ENCODE peak calls at places on chromosomes 5 and 9, in four cellular contexts. J, L, B and X are unnamed samples.

GRCh38 chr9:95157491-95158151 is 159.9 kb downstream of the FANCC start:
- DNase-seq in J (no peak), B (no peak), L (no peak), X (no peak)

GRCh38 chr5:149404746-149405549 is 25.9 kb upstream of the IL17B start:
- DNase-seq in B (no peak), L (no peak), J (no peak), X (no peak)

GRCh38 chr5:126506079-126506478 is 82.9 kb downstream of the GRAMD2B start:
- DNase-seq in J (no peak), L (no peak), B (no peak), X (no peak)

GRCh38 chr5:12675956-12676355 is 771.7 kb upstream of the CTNND2 start:
- DNase-seq in J (no peak), B (no peak), L (no peak), X (no peak)

GRCh38 chr9:89477395-89477794 is 20.5 kb downstream of the SEMA4D start:
- DNase-seq in J (no peak), L (no peak), B (no peak), X (no peak)

GRCh38 chr5:149423287-149424268 is 44.5 kb upstream of the IL17B start:
- DNase-seq in J (no peak), L (no peak), B (no peak), X (no peak)

GRCh38 chr9:76758476-76758875 is 5.8 kb upstream of the PCA3 start:
- DNase-seq in J (no peak), L (no peak), B (no peak), X (no peak)

GRCh38 chr5:162529886-162530285 is 462.3 kb downstream of the GABRG2 start:
- DNase-seq in L (no peak), B (no peak), J (no peak), X (no peak)

GRCh38 chr5:35598707-35599370 is 18.8 kb upstream of the SPEF2 start:
- DNase-seq in B (no peak), J (no peak), L (no peak), X (no peak)

GRCh38 chr9:15469406-15469805 is 41.4 kb downstream of the PSIP1 start:
- DNase-seq in L (no peak), B (no peak), J (no peak), X (no peak)

GRCh38 chr9:93670208-93671029 is 94.0 kb downstream of the PHF2 start:
- DNase-seq in L (peak; percentile 13), J (peak; percentile 58), B (peak; percentile 17), X (peak; percentile 68)

GRCh38 chr5:174309131-174309845 is 263.8 kb downstream of the NSG2 start:
- DNase-seq in J (no peak), L (no peak), B (no peak), X (peak; percentile 66)

GRCh38 chr9:13732290-13732689 is 452.8 kb upstream of the MPDZ start:
- DNase-seq in J (no peak), B (no peak), L (no peak), X (no peak)

GRCh38 chr5:80516826-80517225 is 28.9 kb downstream of the FAM151B start:
- DNase-seq in J (no peak), L (no peak), B (no peak), X (no peak)

GRCh38 chr9:122394265-122395242 is 23.7 kb downstream of the PTGS1 start:
- DNase-seq in B (no peak), L (no peak), J (peak; percentile 69), X (peak; percentile 53)

GRCh38 chr9:129405089-129405830 is 215.6 kb downstream of the C9orf50 start:
- DNase-seq in B (no peak), J (no peak), L (no peak), X (no peak)

GRCh38 chr9:84296146-84296843 is 44.3 kb downstream of the SLC28A3 start:
- DNase-seq in L (peak; percentile 21), B (no peak), J (no peak), X (no peak)

GRCh38 chr5:135242496-135243193 is 156.4 kb downstream of the MACROH2A1 start:
- DNase-seq in J (no peak), L (peak; percentile 0), B (no peak), X (no peak)

GRCh38 chr5:56454219-56454862 is 221.2 kb upstream of the ANKRD55 start:
- DNase-seq in B (no peak), J (no peak), L (no peak), X (no peak)

GRCh38 chr5:172411423-172412111 is 42.8 kb downstream of the SH3PXD2B start:
- DNase-seq in J (no peak), L (no peak), B (no peak), X (no peak)

GRCh38 chr5:35312281-35312680 is 82.0 kb upstream of the PRLR start:
- DNase-seq in L (no peak), J (no peak), B (no peak), X (no peak)

GRCh38 chr9:1025131-1025530 is 25.0 kb upstream of the DMRT2 start:
- DNase-seq in J (no peak), L (no peak), B (no peak), X (no peak)

GRCh38 chr5:1545126-1545797 is 21.5 kb upstream of the LPCAT1 start:
- DNase-seq in B (no peak), J (no peak), L (no peak), X (no peak)

GRCh38 chr9:79482078-79482477 is 89.7 kb upstream of the TLE4 start:
- DNase-seq in J (no peak), B (no peak), L (no peak), X (no peak)

GRCh38 chr9:79480639-79481038 is 91.1 kb upstream of the TLE4 start:
- DNase-seq in J (no peak), B (no peak), L (no peak), X (no peak)

GRCh38 chr9:79477241-79477830 is 94.4 kb upstream of the TLE4 start:
- DNase-seq in L (no peak), B (no peak), J (no peak), X (no peak)

GRCh38 chr9:79473704-79474103 is 98.1 kb upstream of the TLE4 start:
- DNase-seq in L (no peak), J (no peak), B (no peak), X (no peak)

GRCh38 chr9:79477955-79478751 is 93.6 kb upstream of the TLE4 start:
- DNase-seq in B (peak; percentile 46), L (no peak), J (no peak), X (no peak)
- TF ChIP-seq CTCF in B (no peak), L (no peak), J (peak; percentile 12), X (peak; percentile 66)

DNA sequence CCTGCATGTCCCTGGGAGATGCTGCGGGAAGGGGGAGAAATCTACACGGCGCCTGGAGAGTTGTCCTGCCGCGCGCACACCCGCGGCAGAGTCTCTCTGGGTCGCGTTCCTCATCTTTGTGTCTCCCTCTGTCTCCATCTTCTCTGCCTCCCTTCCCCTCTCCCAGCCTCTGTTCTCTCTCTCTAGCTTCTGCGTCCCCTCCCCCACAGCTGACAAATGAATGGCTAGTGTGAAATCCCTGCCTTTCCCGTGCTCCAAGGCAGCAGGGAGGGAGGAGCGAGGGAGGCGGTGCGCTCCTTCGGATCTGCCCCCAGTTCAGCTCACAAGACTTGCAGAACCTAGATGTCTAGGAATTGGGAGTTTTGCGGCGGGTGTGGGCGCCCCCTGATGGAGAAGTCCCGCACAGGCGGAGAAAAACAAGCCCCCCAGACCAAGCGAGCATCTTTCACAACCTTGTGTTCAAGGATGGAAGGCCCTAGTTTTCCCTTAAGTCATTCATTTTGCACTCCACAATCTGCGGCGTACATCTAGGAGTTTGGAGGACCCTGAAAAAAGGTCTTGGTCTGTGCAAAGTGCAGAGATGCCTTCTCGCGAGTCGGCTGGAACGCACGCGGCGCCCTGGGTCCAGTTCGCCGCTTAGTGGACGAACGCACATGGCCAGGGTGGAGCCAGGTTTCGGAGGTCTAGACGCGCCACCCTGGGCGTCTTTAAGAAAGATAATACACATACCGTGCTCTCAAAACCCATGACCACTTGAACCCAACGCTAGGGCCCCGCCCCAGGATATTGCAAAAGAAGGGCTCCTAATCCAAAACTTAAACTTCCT is 2.0 kb downstream of the VCAN start:
- DNase-seq in J (peak; percentile 94), L (no peak), B (peak; percentile 94), X (peak; percentile 95)
- TF ChIP-seq CTCF in J (peak; percentile 75), L (no peak), B (peak; percentile 91), X (peak; percentile 97)

GRCh38 chr9:137457406-137458193 is 1.5 kb downstream of the NSMF start:
- DNase-seq in B (no peak), L (peak; percentile 18), J (peak; percentile 70), X (no peak)
- TF ChIP-seq CTCF in B (no peak), L (no peak), J (no peak), X (no peak)

GRCh38 chr5:99104538-99105132 is 175.8 kb upstream of the CHD1 start:
- DNase-seq in J (no peak), L (no peak), B (no peak), X (no peak)
- TF ChIP-seq CTCF in J (peak; percentile 43), L (peak; percentile 80), B (peak; percentile 87), X (peak; percentile 84)

DNA sequence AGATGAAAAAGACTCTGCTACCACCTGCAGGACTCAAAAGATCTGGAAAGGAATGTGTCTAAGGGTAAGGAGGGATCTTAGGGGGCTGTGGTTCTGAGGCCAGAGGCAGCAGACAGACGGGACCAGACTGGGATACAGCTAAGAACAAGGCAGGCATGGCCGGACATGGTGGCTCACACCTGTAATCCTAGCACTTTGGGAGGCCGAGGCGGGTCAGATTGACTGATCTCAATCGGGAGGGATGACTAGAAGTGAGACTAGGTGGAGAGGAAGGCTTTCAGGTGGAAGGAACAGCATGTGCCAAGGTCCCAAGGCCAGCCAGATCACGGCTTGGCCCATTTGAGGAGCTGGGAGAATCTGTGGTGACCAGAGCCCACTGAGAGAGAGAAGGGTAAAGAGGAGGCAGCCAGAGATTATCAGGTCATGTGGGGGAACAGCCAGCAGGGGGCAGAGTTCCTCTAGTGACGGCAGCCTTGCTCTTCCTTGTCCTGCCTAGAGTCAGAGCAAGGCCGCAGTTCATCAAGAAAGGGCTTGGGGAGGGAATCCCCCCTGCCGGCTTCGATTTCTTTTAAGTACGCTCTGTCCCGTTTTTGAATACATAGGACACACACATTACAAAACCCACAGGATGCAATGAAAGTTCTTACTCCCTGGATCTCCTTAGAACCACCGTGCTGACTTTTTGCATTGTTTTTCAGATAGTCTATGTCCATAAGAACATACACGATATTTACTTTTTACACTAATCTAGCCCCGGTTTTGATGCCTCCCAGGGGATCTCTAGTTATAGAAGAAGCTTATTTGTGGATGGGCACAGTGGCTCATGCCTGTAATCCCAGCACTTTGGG is 2.6 kb upstream of the OLFML2A start:
- DNase-seq in J (peak; percentile 87), B (peak; percentile 92), L (peak; percentile 77), X (peak; percentile 88)
- TF ChIP-seq CTCF in J (peak; percentile 81), B (peak; percentile 94), L (peak; percentile 68), X (peak; percentile 91)

DNA sequence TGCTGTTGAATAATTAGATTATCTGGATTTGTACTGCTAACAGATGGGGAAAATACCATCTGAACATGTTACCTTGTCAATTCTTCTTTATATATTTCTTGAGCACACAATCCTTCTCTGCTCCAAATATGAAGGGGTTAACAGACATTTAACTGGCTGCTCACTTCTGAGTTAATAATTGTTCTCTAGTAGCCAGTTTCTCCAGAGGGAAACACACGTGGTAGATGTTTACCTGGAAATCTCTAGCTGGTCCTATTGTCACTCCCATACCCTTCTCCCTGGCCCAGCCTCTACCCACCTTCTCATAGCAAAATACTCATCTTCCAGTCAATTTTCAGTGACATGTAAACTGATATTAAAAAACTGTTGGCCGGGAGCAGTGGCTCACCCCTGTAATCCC is 101.5 kb upstream of the ZNF462 start:
- DNase-seq in B (no peak), L (no peak), J (no peak), X (no peak)
- TF ChIP-seq CTCF in B (no peak), L (no peak), J (no peak), X (no peak)